ENCODE peak calls at places on chromosomes 5 and 9, in seven cellular contexts. One of them, this sample, is unnamed.

GRCh38 chr5:91928751-91929521 is 545.8 kb upstream of the ARRDC3 start:
- DNase-seq in renal cortical epithelial cell: peak
- DNase-seq in fibroblast of pulmonary artery: peak
- DNase-seq in T-helper 2 cell: no peak
- DNase-seq in HFFc6: peak
- DNase-seq in GM13976: peak
- DNase-seq in Ammon's horn: no peak
- DNase-seq in this sample: peak

GRCh38 chr9:134606951-134607733 is 34.5 kb upstream of the COL5A1 start:
- DNase-seq in GM13976: peak
- DNase-seq in Ammon's horn: no peak
- DNase-seq in HFFc6: no peak
- DNase-seq in renal cortical epithelial cell: no peak
- DNase-seq in fibroblast of pulmonary artery: no peak
- DNase-seq in T-helper 2 cell: no peak
- DNase-seq in this sample: no peak

GRCh38 chr5:149036970-149037369 is 25.9 kb downstream of the SH3TC2 start:
- DNase-seq in T-helper 2 cell: no peak
- DNase-seq in HFFc6: no peak
- DNase-seq in GM13976: no peak
- DNase-seq in renal cortical epithelial cell: peak
- DNase-seq in fibroblast of pulmonary artery: no peak
- DNase-seq in Ammon's horn: no peak
- DNase-seq in this sample: no peak

GRCh38 chr5:39654715-39655114 is 229.9 kb upstream of the DAB2 start:
- DNase-seq in fibroblast of pulmonary artery: no peak
- DNase-seq in renal cortical epithelial cell: no peak
- DNase-seq in Ammon's horn: no peak
- DNase-seq in T-helper 2 cell: no peak
- DNase-seq in GM13976: no peak
- DNase-seq in HFFc6: no peak
- DNase-seq in this sample: no peak

GRCh38 chr5:109225695-109226094 is 184.1 kb downstream of the PJA2 start:
- DNase-seq in renal cortical epithelial cell: no peak
- DNase-seq in HFFc6: no peak
- DNase-seq in Ammon's horn: no peak
- DNase-seq in GM13976: no peak
- DNase-seq in T-helper 2 cell: no peak
- DNase-seq in fibroblast of pulmonary artery: peak
- DNase-seq in this sample: peak

GRCh38 chr5:166088389-166089039 is 2202.9 kb upstream of the WWC1 start:
- DNase-seq in GM13976: no peak
- DNase-seq in HFFc6: no peak
- DNase-seq in T-helper 2 cell: no peak
- DNase-seq in Ammon's horn: no peak
- DNase-seq in renal cortical epithelial cell: no peak
- DNase-seq in fibroblast of pulmonary artery: no peak
- DNase-seq in this sample: no peak

GRCh38 chr9:130499804-130500263 is 55.1 kb downstream of the ASS1 start:
- DNase-seq in fibroblast of pulmonary artery: no peak
- DNase-seq in T-helper 2 cell: no peak
- DNase-seq in HFFc6: no peak
- DNase-seq in renal cortical epithelial cell: peak
- DNase-seq in Ammon's horn: no peak
- DNase-seq in GM13976: no peak
- DNase-seq in this sample: peak

GRCh38 chr9:125886365-125886764 is 139.2 kb downstream of the PBX3 start:
- DNase-seq in fibroblast of pulmonary artery: peak
- DNase-seq in HFFc6: no peak
- DNase-seq in renal cortical epithelial cell: no peak
- DNase-seq in GM13976: no peak
- DNase-seq in Ammon's horn: no peak
- DNase-seq in T-helper 2 cell: no peak
- DNase-seq in this sample: no peak

GRCh38 chr5:170440771-170441370 is 51.7 kb upstream of the KCNMB1 start:
- DNase-seq in T-helper 2 cell: no peak
- DNase-seq in renal cortical epithelial cell: no peak
- DNase-seq in fibroblast of pulmonary artery: no peak
- DNase-seq in GM13976: no peak
- DNase-seq in HFFc6: no peak
- DNase-seq in Ammon's horn: no peak
- DNase-seq in this sample: no peak

GRCh38 chr5:78799254-78800017 is 150.9 kb upstream of the LHFPL2 start:
- DNase-seq in Ammon's horn: no peak
- DNase-seq in renal cortical epithelial cell: peak
- DNase-seq in T-helper 2 cell: no peak
- DNase-seq in GM13976: no peak
- DNase-seq in fibroblast of pulmonary artery: peak
- DNase-seq in HFFc6: peak
- DNase-seq in this sample: no peak

GRCh38 chr5:13632676-13633075 is 311.8 kb downstream of the DNAH5 start:
- DNase-seq in HFFc6: peak
- DNase-seq in Ammon's horn: no peak
- DNase-seq in renal cortical epithelial cell: peak
- DNase-seq in T-helper 2 cell: no peak
- DNase-seq in GM13976: no peak
- DNase-seq in fibroblast of pulmonary artery: no peak
- DNase-seq in this sample: no peak

This sample was measured in hepatocyte.